ENCODE peak calls at places on chromosomes 5 and 9, in nine cellular contexts. U is Caki2; X is germinal center; P is spleen; Z is NCI-H774; H is stimulated activated CD4-positive, alpha-beta T cell treated with anti-CD3 and anti-CD28 coated beads, Interleukin-1b, Interleukin-23, amount 100 ng/mL, for 1 hour; E is cardiac muscle cell; W is CD4-positive, alpha-beta memory T cell; A is EH. S is an unnamed sample.

GRCh38 chr5:120779674-120780073 is 315.6 kb downstream of the PRR16 start:
- DNase-seq in U (no peak), X (no peak), P (no peak), Z (no peak), H (no peak), E (no peak), W (no peak), A (peak), S (no peak)

GRCh38 chr5:3736926-3737325 is 141.3 kb downstream of the IRX1 start:
- DNase-seq in U (no peak), X (no peak), P (no peak), Z (no peak), H (no peak), E (no peak), W (no peak), A (no peak), S (no peak)

GRCh38 chr9:132946624-132947295 is 2.3 kb upstream of the TSC1 start:
- DNase-seq in U (peak), X (no peak), P (no peak), Z (no peak), H (no peak), E (peak), W (no peak), A (peak), S (no peak)

GRCh38 chr5:172716796-172717313 is 54.1 kb downstream of the DUSP1 start:
- DNase-seq in U (peak), X (peak), P (peak), Z (peak), H (peak), E (peak), W (peak), A (peak), S (peak)

GRCh38 chr5:140565024-140565779 is 574 bp downstream of the SLC35A4 start:
- DNase-seq in U (peak), X (peak), P (no peak), Z (no peak), H (no peak), E (peak), W (no peak), A (peak), S (no peak)

GRCh38 chr5:105101597-105101996 is 1539.0 kb upstream of the NUDT12 start:
- DNase-seq in U (no peak), X (no peak), P (no peak), Z (no peak), H (no peak), E (peak), W (no peak), A (no peak), S (no peak)

GRCh38 chr5:103674739-103675138 is 112.2 kb upstream of the NUDT12 start:
- DNase-seq in U (no peak), X (no peak), P (no peak), Z (no peak), H (no peak), E (no peak), W (no peak), A (peak), S (no peak)

GRCh38 chr9:135216666-135217431 is 129.4 kb downstream of the OLFM1 start:
- DNase-seq in U (no peak), X (no peak), P (peak), Z (no peak), H (no peak), E (peak), W (no peak), A (no peak), S (no peak)

GRCh38 chr9:129863059-129863690 is 27.9 kb downstream of the USP20 start:
- DNase-seq in U (no peak), X (no peak), P (peak), Z (no peak), H (no peak), E (peak), W (peak), A (peak), S (peak)

GRCh38 chr5:117203584-117203983 is 629.0 kb upstream of the SEMA6A start:
- DNase-seq in U (no peak), X (no peak), P (no peak), Z (no peak), H (no peak), E (no peak), W (no peak), A (no peak), S (no peak)

GRCh38 chr5:74382864-74383618 is 257.5 kb downstream of the ENC1 start:
- DNase-seq in U (no peak), X (no peak), P (no peak), Z (no peak), H (no peak), E (peak), W (no peak), A (peak), S (no peak)

GRCh38 chr9:78707481-78707977 is 410.6 kb downstream of the PSAT1 start:
- DNase-seq in U (no peak), X (peak), P (no peak), Z (no peak), H (no peak), E (peak), W (no peak), A (peak), S (no peak)

GRCh38 chr5:140114341-140115185 is 654 bp downstream of the PURA start:
- DNase-seq in U (peak), X (peak), P (peak), Z (peak), H (no peak), E (peak), W (peak), A (peak), S (no peak)

GRCh38 chr5:9461246-9461645 is 84.6 kb downstream of the SEMA5A start:
- DNase-seq in U (no peak), X (no peak), P (no peak), Z (no peak), H (no peak), E (no peak), W (no peak), A (no peak), S (no peak)

GRCh38 chr5:93658044-93658443 is 75.0 kb downstream of the NR2F1 start:
- DNase-seq in U (no peak), X (no peak), P (no peak), Z (no peak), H (no peak), E (peak), W (no peak), A (peak), S (no peak)

GRCh38 chr9:122287214-122287613 is 22.5 kb downstream of the MRRF start:
- DNase-seq in U (no peak), X (no peak), P (no peak), Z (no peak), H (no peak), E (no peak), W (no peak), A (no peak), S (no peak)